ENCODE peak calls at places on chromosome 10, in seven cellular contexts. One of them, this sample, is unnamed.

GRCh38 chr10:72275351-72276012 is 1.8 kb downstream of the DDIT4 start:
- DNase-seq in naive thymus-derived CD8-positive, alpha-beta T cell: no peak
- DNase-seq in transverse colon: peak
- DNase-seq in AML-193: no peak
- DNase-seq in upper lobe of right lung: no peak
- DNase-seq in amniotic stem cell: no peak
- DNase-seq in GM04504: no peak
- DNase-seq in this sample: no peak

GRCh38 chr10:74643586-74643956 is 182.8 kb upstream of the KAT6B start:
- DNase-seq in naive thymus-derived CD8-positive, alpha-beta T cell: no peak
- DNase-seq in transverse colon: no peak
- DNase-seq in AML-193: no peak
- DNase-seq in upper lobe of right lung: no peak
- DNase-seq in amniotic stem cell: no peak
- DNase-seq in GM04504: no peak
- DNase-seq in this sample: no peak

GRCh38 chr10:113278664-113279063 is 274.2 kb upstream of the HABP2 start:
- DNase-seq in naive thymus-derived CD8-positive, alpha-beta T cell: no peak
- DNase-seq in transverse colon: no peak
- DNase-seq in AML-193: no peak
- DNase-seq in upper lobe of right lung: no peak
- DNase-seq in amniotic stem cell: no peak
- DNase-seq in GM04504: no peak
- DNase-seq in this sample: no peak

GRCh38 chr10:52066383-52066782 is 247.7 kb upstream of the DKK1 start:
- DNase-seq in naive thymus-derived CD8-positive, alpha-beta T cell: no peak
- DNase-seq in transverse colon: no peak
- DNase-seq in AML-193: no peak
- DNase-seq in upper lobe of right lung: no peak
- DNase-seq in amniotic stem cell: no peak
- DNase-seq in GM04504: no peak
- DNase-seq in this sample: no peak

GRCh38 chr10:13750299-13751190 is 163.8 kb downstream of the PRPF18 start:
- DNase-seq in naive thymus-derived CD8-positive, alpha-beta T cell: no peak
- DNase-seq in transverse colon: no peak
- DNase-seq in AML-193: no peak
- DNase-seq in upper lobe of right lung: no peak
- DNase-seq in amniotic stem cell: no peak
- DNase-seq in GM04504: no peak
- DNase-seq in this sample: no peak

GRCh38 chr10:62684911-62685310 is 119.6 kb upstream of the ADO start:
- DNase-seq in naive thymus-derived CD8-positive, alpha-beta T cell: no peak
- DNase-seq in transverse colon: no peak
- DNase-seq in AML-193: no peak
- DNase-seq in upper lobe of right lung: no peak
- DNase-seq in amniotic stem cell: no peak
- DNase-seq in GM04504: no peak
- DNase-seq in this sample: no peak

GRCh38 chr10:24750695-24751094 is 27.0 kb upstream of the ARHGAP21 start:
- DNase-seq in naive thymus-derived CD8-positive, alpha-beta T cell: no peak
- DNase-seq in transverse colon: no peak
- DNase-seq in AML-193: no peak
- DNase-seq in upper lobe of right lung: no peak
- DNase-seq in amniotic stem cell: no peak
- DNase-seq in GM04504: no peak
- DNase-seq in this sample: no peak

GRCh38 chr10:83222300-83222699 is 917.0 kb upstream of the GHITM start:
- DNase-seq in naive thymus-derived CD8-positive, alpha-beta T cell: no peak
- DNase-seq in transverse colon: no peak
- DNase-seq in AML-193: no peak
- DNase-seq in upper lobe of right lung: no peak
- DNase-seq in amniotic stem cell: no peak
- DNase-seq in GM04504: no peak
- DNase-seq in this sample: no peak

GRCh38 chr10:91159254-91159783 is 61.1 kb upstream of the PCGF5 start:
- DNase-seq in naive thymus-derived CD8-positive, alpha-beta T cell: no peak
- DNase-seq in transverse colon: no peak
- DNase-seq in AML-193: no peak
- DNase-seq in upper lobe of right lung: no peak
- DNase-seq in amniotic stem cell: no peak
- DNase-seq in GM04504: no peak
- DNase-seq in this sample: no peak

GRCh38 chr10:98038333-98038732 is 7.9 kb upstream of the CRTAC1 start:
- DNase-seq in naive thymus-derived CD8-positive, alpha-beta T cell: no peak
- DNase-seq in transverse colon: no peak
- DNase-seq in AML-193: no peak
- DNase-seq in upper lobe of right lung: peak
- DNase-seq in amniotic stem cell: no peak
- DNase-seq in GM04504: no peak
- DNase-seq in this sample: no peak

GRCh38 chr10:83606275-83606674 is 533.0 kb upstream of the GHITM start:
- DNase-seq in naive thymus-derived CD8-positive, alpha-beta T cell: no peak
- DNase-seq in transverse colon: no peak
- DNase-seq in AML-193: no peak
- DNase-seq in upper lobe of right lung: no peak
- DNase-seq in amniotic stem cell: no peak
- DNase-seq in GM04504: peak
- DNase-seq in this sample: no peak

GRCh38 chr10:121580276-121581116 is 17.7 kb downstream of the FGFR2 start:
- DNase-seq in naive thymus-derived CD8-positive, alpha-beta T cell: no peak
- DNase-seq in transverse colon: no peak
- DNase-seq in AML-193: no peak
- DNase-seq in upper lobe of right lung: no peak
- DNase-seq in amniotic stem cell: no peak
- DNase-seq in GM04504: no peak
- DNase-seq in this sample: no peak

GRCh38 chr10:71887767-71888166 is 36.7 kb upstream of the PSAP start:
- DNase-seq in naive thymus-derived CD8-positive, alpha-beta T cell: no peak
- DNase-seq in transverse colon: no peak
- DNase-seq in AML-193: no peak
- DNase-seq in upper lobe of right lung: no peak
- DNase-seq in amniotic stem cell: no peak
- DNase-seq in GM04504: no peak
- DNase-seq in this sample: no peak

GRCh38 chr10:114718386-114718785 is 60.3 kb upstream of the ABLIM1 start:
- DNase-seq in naive thymus-derived CD8-positive, alpha-beta T cell: no peak
- DNase-seq in transverse colon: no peak
- DNase-seq in AML-193: no peak
- DNase-seq in upper lobe of right lung: no peak
- DNase-seq in amniotic stem cell: no peak
- DNase-seq in GM04504: no peak
- DNase-seq in this sample: no peak

GRCh38 chr10:4828005-4828404 is 2.0 kb downstream of the AKR1E2 start:
- DNase-seq in naive thymus-derived CD8-positive, alpha-beta T cell: no peak
- DNase-seq in transverse colon: no peak
- DNase-seq in AML-193: no peak
- DNase-seq in upper lobe of right lung: no peak
- DNase-seq in amniotic stem cell: no peak
- DNase-seq in GM04504: no peak
- DNase-seq in this sample: no peak

GRCh38 chr10:86970152-86970886 is 2.0 kb downstream of the ADIRF start:
- DNase-seq in naive thymus-derived CD8-positive, alpha-beta T cell: no peak
- DNase-seq in transverse colon: peak
- DNase-seq in AML-193: no peak
- DNase-seq in upper lobe of right lung: peak
- DNase-seq in amniotic stem cell: no peak
- DNase-seq in GM04504: peak
- DNase-seq in this sample: peak

GRCh38 chr10:122555431-122555830 is 5.1 kb upstream of the DMBT1 start:
- DNase-seq in naive thymus-derived CD8-positive, alpha-beta T cell: no peak
- DNase-seq in transverse colon: no peak
- DNase-seq in AML-193: no peak
- DNase-seq in upper lobe of right lung: no peak
- DNase-seq in amniotic stem cell: no peak
- DNase-seq in GM04504: no peak
- DNase-seq in this sample: no peak

GRCh38 chr10:124010563-124011131 is 82.8 kb downstream of the CHST15 start:
- DNase-seq in naive thymus-derived CD8-positive, alpha-beta T cell: no peak
- DNase-seq in transverse colon: peak
- DNase-seq in AML-193: no peak
- DNase-seq in upper lobe of right lung: peak
- DNase-seq in amniotic stem cell: no peak
- DNase-seq in GM04504: no peak
- DNase-seq in this sample: no peak

GRCh38 chr10:28839600-28840007 is 162.3 kb downstream of the BAMBI start:
- DNase-seq in naive thymus-derived CD8-positive, alpha-beta T cell: no peak
- DNase-seq in transverse colon: no peak
- DNase-seq in AML-193: no peak
- DNase-seq in upper lobe of right lung: no peak
- DNase-seq in amniotic stem cell: peak
- DNase-seq in GM04504: no peak
- DNase-seq in this sample: no peak

GRCh38 chr10:33559105-33559504 is 224.6 kb upstream of the NRP1 start:
- DNase-seq in naive thymus-derived CD8-positive, alpha-beta T cell: no peak
- DNase-seq in transverse colon: no peak
- DNase-seq in AML-193: no peak
- DNase-seq in upper lobe of right lung: no peak
- DNase-seq in amniotic stem cell: peak
- DNase-seq in GM04504: peak
- DNase-seq in this sample: no peak

GRCh38 chr10:61964949-61965693 is 63.6 kb downstream of the ARID5B start:
- DNase-seq in naive thymus-derived CD8-positive, alpha-beta T cell: no peak
- DNase-seq in transverse colon: no peak
- DNase-seq in AML-193: no peak
- DNase-seq in upper lobe of right lung: no peak
- DNase-seq in amniotic stem cell: no peak
- DNase-seq in GM04504: no peak
- DNase-seq in this sample: no peak

GRCh38 chr10:70815504-70816219 is at the start of gene SGPL1:
- DNase-seq in naive thymus-derived CD8-positive, alpha-beta T cell: peak
- DNase-seq in transverse colon: peak
- DNase-seq in AML-193: peak
- DNase-seq in upper lobe of right lung: peak
- DNase-seq in amniotic stem cell: peak
- DNase-seq in GM04504: peak
- DNase-seq in this sample: peak

GRCh38 chr10:34696423-34696822 is 118.7 kb downstream of the PARD3 start:
- DNase-seq in naive thymus-derived CD8-positive, alpha-beta T cell: no peak
- DNase-seq in transverse colon: no peak
- DNase-seq in AML-193: no peak
- DNase-seq in upper lobe of right lung: no peak
- DNase-seq in amniotic stem cell: peak
- DNase-seq in GM04504: no peak
- DNase-seq in this sample: no peak

GRCh38 chr10:69739561-69739960 is 62.1 kb upstream of the COL13A1 start:
- DNase-seq in naive thymus-derived CD8-positive, alpha-beta T cell: no peak
- DNase-seq in transverse colon: no peak
- DNase-seq in AML-193: no peak
- DNase-seq in upper lobe of right lung: peak
- DNase-seq in amniotic stem cell: no peak
- DNase-seq in GM04504: no peak
- DNase-seq in this sample: no peak

GRCh38 chr10:77036993-77037734 is 600.4 kb downstream of the KCNMA1 start:
- DNase-seq in naive thymus-derived CD8-positive, alpha-beta T cell: no peak
- DNase-seq in transverse colon: no peak
- DNase-seq in AML-193: peak
- DNase-seq in upper lobe of right lung: no peak
- DNase-seq in amniotic stem cell: no peak
- DNase-seq in GM04504: no peak
- DNase-seq in this sample: no peak

GRCh38 chr10:30433286-30433778 is 652 bp upstream of the MAP3K8 start:
- DNase-seq in naive thymus-derived CD8-positive, alpha-beta T cell: no peak
- DNase-seq in transverse colon: peak
- DNase-seq in AML-193: peak
- DNase-seq in upper lobe of right lung: peak
- DNase-seq in amniotic stem cell: peak
- DNase-seq in GM04504: no peak
- DNase-seq in this sample: peak

GRCh38 chr10:28105561-28105960 is 106.7 kb upstream of the ODAD2 start:
- DNase-seq in naive thymus-derived CD8-positive, alpha-beta T cell: no peak
- DNase-seq in transverse colon: no peak
- DNase-seq in AML-193: no peak
- DNase-seq in upper lobe of right lung: no peak
- DNase-seq in amniotic stem cell: no peak
- DNase-seq in GM04504: no peak
- DNase-seq in this sample: no peak